ENCODE peak calls at places on chromosome 17, in ten cellular contexts. One of them, this sample, is unnamed.
A peak's percentile ranks its signal among the peaks of the same experiment; 100 is the strongest.

GRCh38 chr17:80422981-80423380 is 8.0 kb downstream of the ENDOV start:
- DNase-seq in SK-N-DZ: no peak
- DNase-seq in AG09319: no peak
- DNase-seq in RPMI7951: no peak
- DNase-seq in pancreas: no peak
- DNase-seq in activated CD4-positive, alpha-beta T cell treated with anti-CD3 and anti-CD28 coated beads, Interleukin-2, amount 10 ng/mL, durations not matched to agents 7 days and 5 days: no peak
- DNase-seq in occipital lobe: no peak
- DNase-seq in activated CD4-positive, CD25-positive, alpha-beta regulatory T cell: no peak
- DNase-seq in ELF-1: no peak
- DNase-seq in endothelial cell: no peak
- DNase-seq in this sample: no peak

GRCh38 chr17:60804831-60805230 is 127.2 kb downstream of the BCAS3 start:
- DNase-seq in SK-N-DZ: no peak
- DNase-seq in AG09319: no peak
- DNase-seq in RPMI7951: no peak
- DNase-seq in pancreas: no peak
- DNase-seq in activated CD4-positive, alpha-beta T cell treated with anti-CD3 and anti-CD28 coated beads, Interleukin-2, amount 10 ng/mL, durations not matched to agents 7 days and 5 days: no peak
- DNase-seq in occipital lobe: no peak
- DNase-seq in activated CD4-positive, CD25-positive, alpha-beta regulatory T cell: no peak
- DNase-seq in ELF-1: no peak
- DNase-seq in endothelial cell: no peak
- DNase-seq in this sample: no peak

GRCh38 chr17:32940706-32941390 is 12.9 kb downstream of the TMEM98 start:
- DNase-seq in SK-N-DZ: no peak
- DNase-seq in AG09319: no peak
- DNase-seq in RPMI7951: no peak
- DNase-seq in pancreas: no peak
- DNase-seq in activated CD4-positive, alpha-beta T cell treated with anti-CD3 and anti-CD28 coated beads, Interleukin-2, amount 10 ng/mL, durations not matched to agents 7 days and 5 days: no peak
- DNase-seq in occipital lobe: no peak
- DNase-seq in activated CD4-positive, CD25-positive, alpha-beta regulatory T cell: no peak
- DNase-seq in ELF-1: peak; percentile 68
- DNase-seq in endothelial cell: no peak
- DNase-seq in this sample: peak; percentile 89

GRCh38 chr17:77131919-77132318 is 8.8 kb upstream of the SEC14L1 start:
- DNase-seq in SK-N-DZ: no peak
- DNase-seq in AG09319: no peak
- DNase-seq in RPMI7951: peak; percentile 89
- DNase-seq in pancreas: no peak
- DNase-seq in activated CD4-positive, alpha-beta T cell treated with anti-CD3 and anti-CD28 coated beads, Interleukin-2, amount 10 ng/mL, durations not matched to agents 7 days and 5 days: no peak
- DNase-seq in occipital lobe: no peak
- DNase-seq in activated CD4-positive, CD25-positive, alpha-beta regulatory T cell: no peak
- DNase-seq in ELF-1: no peak
- DNase-seq in endothelial cell: no peak
- DNase-seq in this sample: no peak

GRCh38 chr17:64155751-64156544 is 26.0 kb upstream of the ERN1 start:
- DNase-seq in SK-N-DZ: no peak
- DNase-seq in AG09319: no peak
- DNase-seq in RPMI7951: peak; percentile 57
- DNase-seq in pancreas: peak; percentile 67
- DNase-seq in activated CD4-positive, alpha-beta T cell treated with anti-CD3 and anti-CD28 coated beads, Interleukin-2, amount 10 ng/mL, durations not matched to agents 7 days and 5 days: no peak
- DNase-seq in occipital lobe: peak; percentile 80
- DNase-seq in activated CD4-positive, CD25-positive, alpha-beta regulatory T cell: no peak
- DNase-seq in ELF-1: peak; percentile 15
- DNase-seq in endothelial cell: no peak
- DNase-seq in this sample: peak; percentile 90

GRCh38 chr17:80682372-80682771 is 137.7 kb downstream of the RPTOR start:
- DNase-seq in SK-N-DZ: no peak
- DNase-seq in AG09319: no peak
- DNase-seq in RPMI7951: peak; percentile 8
- DNase-seq in pancreas: no peak
- DNase-seq in activated CD4-positive, alpha-beta T cell treated with anti-CD3 and anti-CD28 coated beads, Interleukin-2, amount 10 ng/mL, durations not matched to agents 7 days and 5 days: no peak
- DNase-seq in occipital lobe: no peak
- DNase-seq in activated CD4-positive, CD25-positive, alpha-beta regulatory T cell: no peak
- DNase-seq in ELF-1: no peak
- DNase-seq in endothelial cell: no peak
- DNase-seq in this sample: no peak

GRCh38 chr17:72397223-72397667 is 276.4 kb downstream of the SOX9 start:
- DNase-seq in SK-N-DZ: no peak
- DNase-seq in AG09319: no peak
- DNase-seq in RPMI7951: no peak
- DNase-seq in pancreas: no peak
- DNase-seq in activated CD4-positive, alpha-beta T cell treated with anti-CD3 and anti-CD28 coated beads, Interleukin-2, amount 10 ng/mL, durations not matched to agents 7 days and 5 days: no peak
- DNase-seq in occipital lobe: no peak
- DNase-seq in activated CD4-positive, CD25-positive, alpha-beta regulatory T cell: no peak
- DNase-seq in ELF-1: no peak
- DNase-seq in endothelial cell: no peak
- DNase-seq in this sample: no peak

GRCh38 chr17:76383645-76384221 is 676 bp upstream of the SPHK1 start:
- DNase-seq in SK-N-DZ: no peak
- DNase-seq in AG09319: no peak
- DNase-seq in RPMI7951: peak; percentile 60
- DNase-seq in pancreas: peak; percentile 74
- DNase-seq in activated CD4-positive, alpha-beta T cell treated with anti-CD3 and anti-CD28 coated beads, Interleukin-2, amount 10 ng/mL, durations not matched to agents 7 days and 5 days: peak; percentile 64
- DNase-seq in occipital lobe: no peak
- DNase-seq in activated CD4-positive, CD25-positive, alpha-beta regulatory T cell: no peak
- DNase-seq in ELF-1: peak; percentile 64
- DNase-seq in endothelial cell: peak; percentile 58
- DNase-seq in this sample: peak; percentile 86

GRCh38 chr17:4956493-4957061 is 5.7 kb downstream of the ENO3 start:
- DNase-seq in SK-N-DZ: no peak
- DNase-seq in AG09319: no peak
- DNase-seq in RPMI7951: no peak
- DNase-seq in pancreas: peak; percentile 79
- DNase-seq in activated CD4-positive, alpha-beta T cell treated with anti-CD3 and anti-CD28 coated beads, Interleukin-2, amount 10 ng/mL, durations not matched to agents 7 days and 5 days: peak; percentile 54
- DNase-seq in occipital lobe: no peak
- DNase-seq in activated CD4-positive, CD25-positive, alpha-beta regulatory T cell: no peak
- DNase-seq in ELF-1: peak; percentile 41
- DNase-seq in endothelial cell: peak; percentile 40
- DNase-seq in this sample: peak; percentile 46

GRCh38 chr17:42283241-42284019 is 4.9 kb upstream of the STAT5A start:
- DNase-seq in SK-N-DZ: no peak
- DNase-seq in AG09319: no peak
- DNase-seq in RPMI7951: no peak
- DNase-seq in pancreas: no peak
- DNase-seq in activated CD4-positive, alpha-beta T cell treated with anti-CD3 and anti-CD28 coated beads, Interleukin-2, amount 10 ng/mL, durations not matched to agents 7 days and 5 days: no peak
- DNase-seq in occipital lobe: no peak
- DNase-seq in activated CD4-positive, CD25-positive, alpha-beta regulatory T cell: no peak
- DNase-seq in ELF-1: no peak
- DNase-seq in endothelial cell: no peak
- DNase-seq in this sample: no peak

GRCh38 chr17:6069611-6070279 is 434 bp upstream of the WSCD1 start:
- DNase-seq in SK-N-DZ: no peak
- DNase-seq in AG09319: no peak
- DNase-seq in RPMI7951: no peak
- DNase-seq in pancreas: no peak
- DNase-seq in activated CD4-positive, alpha-beta T cell treated with anti-CD3 and anti-CD28 coated beads, Interleukin-2, amount 10 ng/mL, durations not matched to agents 7 days and 5 days: no peak
- DNase-seq in occipital lobe: no peak
- DNase-seq in activated CD4-positive, CD25-positive, alpha-beta regulatory T cell: no peak
- DNase-seq in ELF-1: no peak
- DNase-seq in endothelial cell: no peak
- DNase-seq in this sample: no peak

GRCh38 chr17:71899317-71899716 is 221.5 kb upstream of the SOX9 start:
- DNase-seq in SK-N-DZ: no peak
- DNase-seq in AG09319: no peak
- DNase-seq in RPMI7951: peak; percentile 10
- DNase-seq in pancreas: no peak
- DNase-seq in activated CD4-positive, alpha-beta T cell treated with anti-CD3 and anti-CD28 coated beads, Interleukin-2, amount 10 ng/mL, durations not matched to agents 7 days and 5 days: no peak
- DNase-seq in occipital lobe: no peak
- DNase-seq in activated CD4-positive, CD25-positive, alpha-beta regulatory T cell: no peak
- DNase-seq in ELF-1: no peak
- DNase-seq in endothelial cell: no peak
- DNase-seq in this sample: no peak

GRCh38 chr17:62630365-62631085 is 3.1 kb downstream of the MRC2 start:
- DNase-seq in SK-N-DZ: no peak
- DNase-seq in AG09319: no peak
- DNase-seq in RPMI7951: peak; percentile 30
- DNase-seq in pancreas: no peak
- DNase-seq in activated CD4-positive, alpha-beta T cell treated with anti-CD3 and anti-CD28 coated beads, Interleukin-2, amount 10 ng/mL, durations not matched to agents 7 days and 5 days: no peak
- DNase-seq in occipital lobe: no peak
- DNase-seq in activated CD4-positive, CD25-positive, alpha-beta regulatory T cell: no peak
- DNase-seq in ELF-1: no peak
- DNase-seq in endothelial cell: no peak
- DNase-seq in this sample: peak; percentile 53

GRCh38 chr17:72666519-72666874 is 426.0 kb downstream of the SLC39A11 start:
- DNase-seq in SK-N-DZ: no peak
- DNase-seq in AG09319: no peak
- DNase-seq in RPMI7951: no peak
- DNase-seq in pancreas: no peak
- DNase-seq in activated CD4-positive, alpha-beta T cell treated with anti-CD3 and anti-CD28 coated beads, Interleukin-2, amount 10 ng/mL, durations not matched to agents 7 days and 5 days: no peak
- DNase-seq in occipital lobe: no peak
- DNase-seq in activated CD4-positive, CD25-positive, alpha-beta regulatory T cell: no peak
- DNase-seq in ELF-1: no peak
- DNase-seq in endothelial cell: no peak
- DNase-seq in this sample: no peak

GRCh38 chr17:17044846-17045561 is 2.7 kb downstream of the MPRIP start:
- DNase-seq in SK-N-DZ: peak; percentile 59
- DNase-seq in AG09319: no peak
- DNase-seq in RPMI7951: peak; percentile 94
- DNase-seq in pancreas: peak; percentile 43
- DNase-seq in activated CD4-positive, alpha-beta T cell treated with anti-CD3 and anti-CD28 coated beads, Interleukin-2, amount 10 ng/mL, durations not matched to agents 7 days and 5 days: no peak
- DNase-seq in occipital lobe: peak; percentile 30
- DNase-seq in activated CD4-positive, CD25-positive, alpha-beta regulatory T cell: no peak
- DNase-seq in ELF-1: peak; percentile 37
- DNase-seq in endothelial cell: peak; percentile 51
- DNase-seq in this sample: peak; percentile 86

GRCh38 chr17:29732613-29733012 is 109.9 kb upstream of the CORO6 start:
- DNase-seq in SK-N-DZ: no peak
- DNase-seq in AG09319: no peak
- DNase-seq in RPMI7951: no peak
- DNase-seq in pancreas: no peak
- DNase-seq in activated CD4-positive, alpha-beta T cell treated with anti-CD3 and anti-CD28 coated beads, Interleukin-2, amount 10 ng/mL, durations not matched to agents 7 days and 5 days: no peak
- DNase-seq in occipital lobe: no peak
- DNase-seq in activated CD4-positive, CD25-positive, alpha-beta regulatory T cell: no peak
- DNase-seq in ELF-1: no peak
- DNase-seq in endothelial cell: no peak
- DNase-seq in this sample: peak; percentile 88

GRCh38 chr17:81097134-81097942 is 62.4 kb downstream of the BAIAP2 start:
- DNase-seq in SK-N-DZ: peak; percentile 76
- DNase-seq in AG09319: peak; percentile 55
- DNase-seq in RPMI7951: peak; percentile 75
- DNase-seq in pancreas: peak; percentile 81
- DNase-seq in activated CD4-positive, alpha-beta T cell treated with anti-CD3 and anti-CD28 coated beads, Interleukin-2, amount 10 ng/mL, durations not matched to agents 7 days and 5 days: no peak
- DNase-seq in occipital lobe: peak; percentile 61
- DNase-seq in activated CD4-positive, CD25-positive, alpha-beta regulatory T cell: peak; percentile 7
- DNase-seq in ELF-1: peak; percentile 83
- DNase-seq in endothelial cell: peak; percentile 78
- DNase-seq in this sample: peak; percentile 95

GRCh38 chr17:49351572-49352140 is 10.4 kb downstream of the ZNF652 start:
- DNase-seq in SK-N-DZ: no peak
- DNase-seq in AG09319: no peak
- DNase-seq in RPMI7951: no peak
- DNase-seq in pancreas: no peak
- DNase-seq in activated CD4-positive, alpha-beta T cell treated with anti-CD3 and anti-CD28 coated beads, Interleukin-2, amount 10 ng/mL, durations not matched to agents 7 days and 5 days: no peak
- DNase-seq in occipital lobe: no peak
- DNase-seq in activated CD4-positive, CD25-positive, alpha-beta regulatory T cell: no peak
- DNase-seq in ELF-1: no peak
- DNase-seq in endothelial cell: no peak
- DNase-seq in this sample: peak; percentile 11

GRCh38 chr17:66025551-66025950 is 166.4 kb downstream of the CEP112 start:
- DNase-seq in SK-N-DZ: no peak
- DNase-seq in AG09319: no peak
- DNase-seq in RPMI7951: no peak
- DNase-seq in pancreas: no peak
- DNase-seq in activated CD4-positive, alpha-beta T cell treated with anti-CD3 and anti-CD28 coated beads, Interleukin-2, amount 10 ng/mL, durations not matched to agents 7 days and 5 days: no peak
- DNase-seq in occipital lobe: no peak
- DNase-seq in activated CD4-positive, CD25-positive, alpha-beta regulatory T cell: no peak
- DNase-seq in ELF-1: no peak
- DNase-seq in endothelial cell: no peak
- DNase-seq in this sample: no peak

GRCh38 chr17:56896968-56897359 is 16.9 kb downstream of the TRIM25 start:
- DNase-seq in SK-N-DZ: no peak
- DNase-seq in AG09319: no peak
- DNase-seq in RPMI7951: no peak
- DNase-seq in pancreas: no peak
- DNase-seq in activated CD4-positive, alpha-beta T cell treated with anti-CD3 and anti-CD28 coated beads, Interleukin-2, amount 10 ng/mL, durations not matched to agents 7 days and 5 days: no peak
- DNase-seq in occipital lobe: no peak
- DNase-seq in activated CD4-positive, CD25-positive, alpha-beta regulatory T cell: no peak
- DNase-seq in ELF-1: no peak
- DNase-seq in endothelial cell: no peak
- DNase-seq in this sample: no peak

GRCh38 chr17:8056232-8056975 is 17.5 kb downstream of the ALOX15B start:
- DNase-seq in SK-N-DZ: no peak
- DNase-seq in AG09319: no peak
- DNase-seq in RPMI7951: peak; percentile 29
- DNase-seq in pancreas: no peak
- DNase-seq in activated CD4-positive, alpha-beta T cell treated with anti-CD3 and anti-CD28 coated beads, Interleukin-2, amount 10 ng/mL, durations not matched to agents 7 days and 5 days: peak; percentile 51
- DNase-seq in occipital lobe: no peak
- DNase-seq in activated CD4-positive, CD25-positive, alpha-beta regulatory T cell: no peak
- DNase-seq in ELF-1: peak; percentile 57
- DNase-seq in endothelial cell: no peak
- DNase-seq in this sample: peak; percentile 82

GRCh38 chr17:79681101-79681621 is 49.6 kb upstream of the ENPP7 start:
- DNase-seq in SK-N-DZ: no peak
- DNase-seq in AG09319: no peak
- DNase-seq in RPMI7951: no peak
- DNase-seq in pancreas: no peak
- DNase-seq in activated CD4-positive, alpha-beta T cell treated with anti-CD3 and anti-CD28 coated beads, Interleukin-2, amount 10 ng/mL, durations not matched to agents 7 days and 5 days: no peak
- DNase-seq in occipital lobe: no peak
- DNase-seq in activated CD4-positive, CD25-positive, alpha-beta regulatory T cell: no peak
- DNase-seq in ELF-1: no peak
- DNase-seq in endothelial cell: no peak
- DNase-seq in this sample: no peak

GRCh38 chr17:81825841-81826471 is 7.1 kb downstream of the MCRIP1 start:
- DNase-seq in SK-N-DZ: no peak
- DNase-seq in AG09319: no peak
- DNase-seq in RPMI7951: no peak
- DNase-seq in pancreas: no peak
- DNase-seq in activated CD4-positive, alpha-beta T cell treated with anti-CD3 and anti-CD28 coated beads, Interleukin-2, amount 10 ng/mL, durations not matched to agents 7 days and 5 days: no peak
- DNase-seq in occipital lobe: no peak
- DNase-seq in activated CD4-positive, CD25-positive, alpha-beta regulatory T cell: no peak
- DNase-seq in ELF-1: peak; percentile 35
- DNase-seq in endothelial cell: no peak
- DNase-seq in this sample: no peak

GRCh38 chr17:21756856-21757619 is 64.7 kb downstream of the KCNJ18 start:
- DNase-seq in SK-N-DZ: no peak
- DNase-seq in AG09319: no peak
- DNase-seq in RPMI7951: no peak
- DNase-seq in pancreas: no peak
- DNase-seq in activated CD4-positive, alpha-beta T cell treated with anti-CD3 and anti-CD28 coated beads, Interleukin-2, amount 10 ng/mL, durations not matched to agents 7 days and 5 days: no peak
- DNase-seq in occipital lobe: no peak
- DNase-seq in activated CD4-positive, CD25-positive, alpha-beta regulatory T cell: no peak
- DNase-seq in ELF-1: no peak
- DNase-seq in endothelial cell: no peak
- DNase-seq in this sample: no peak